ENCODE peak calls at places on chromosome 6, in five cellular contexts. K is mesendoderm, T is neuronal stem cell, S is IMR-90, F is trophoblast cell. J is an unnamed sample.

GRCh38 chr6:36679043-36679821 is 718 bp downstream of the CDKN1A start:
- DNase-seq in K (peak; percentile 74), S (peak; percentile 63), T (peak; percentile 39), F (peak; percentile 72), J (peak; percentile 71)

GRCh38 chr6:11968241-11968806 is 43.8 kb upstream of the HIVEP1 start:
- DNase-seq in F (no peak), T (no peak), K (peak; percentile 30), S (no peak), J (no peak)

GRCh38 chr6:83430606-83431544 is at the start of gene ME1:
- DNase-seq in K (peak; percentile 90), T (peak; percentile 52), S (peak; percentile 86), F (peak; percentile 33), J (peak; percentile 93)

GRCh38 chr6:82337688-82338257 is 25.8 kb upstream of the TPBG start:
- DNase-seq in S (no peak), F (no peak), K (peak; percentile 35), T (no peak), J (no peak)

GRCh38 chr6:82045965-82046756 is 201.4 kb downstream of the IBTK start:
- DNase-seq in T (no peak), K (peak; percentile 12), S (peak; percentile 87), F (no peak), J (peak; percentile 89)

GRCh38 chr6:18390476-18390875 is 3.3 kb downstream of the RNF144B start:
- DNase-seq in S (no peak), K (no peak), T (no peak), F (no peak), J (no peak)

GRCh38 chr6:108363113-108363512 is 68.3 kb downstream of the AFG1L start:
- DNase-seq in T (no peak), K (no peak), S (no peak), F (no peak), J (no peak)

GRCh38 chr6:89298680-89299450 is 16.2 kb downstream of the GABRR2 start:
- DNase-seq in S (peak; percentile 84), T (no peak), F (no peak), K (peak; percentile 12), J (peak; percentile 85)

GRCh38 chr6:81171991-81172740 is 580.3 kb downstream of the TENT5A start:
- DNase-seq in T (no peak), F (no peak), S (peak; percentile 36), K (peak; percentile 25), J (peak; percentile 80)

GRCh38 chr6:13932785-13933184 is 8.0 kb downstream of the RNF182 start:
- DNase-seq in F (no peak), S (no peak), K (no peak), T (no peak), J (no peak)

GRCh38 chr6:20693466-20694063 is 159.3 kb downstream of the CDKAL1 start:
- DNase-seq in S (peak; percentile 37), T (no peak), K (no peak), F (no peak), J (peak; percentile 52)

GRCh38 chr6:9128970-9129369 is 693.6 kb upstream of the SLC35B3 start:
- DNase-seq in S (no peak), K (no peak), T (no peak), F (peak; percentile 13), J (no peak)

GRCh38 chr6:84278311-84278710 is 50.9 kb upstream of the CEP162 start:
- DNase-seq in F (no peak), S (no peak), T (no peak), K (no peak), J (no peak)

GRCh38 chr6:14876778-14877613 is 368.9 kb upstream of the JARID2 start:
- DNase-seq in F (no peak), S (peak; percentile 94), K (peak; percentile 21), T (no peak), J (peak; percentile 95)

GRCh38 chr6:108260809-108261569 is at the start of gene SNX3:
- DNase-seq in S (peak; percentile 96), F (peak; percentile 97), K (peak; percentile 98), T (peak; percentile 92), J (peak; percentile 98)

GRCh38 chr6:56552212-56553130 is 90.2 kb downstream of the DST start:
- DNase-seq in T (no peak), F (peak; percentile 30), K (no peak), S (peak; percentile 76), J (peak; percentile 52)

GRCh38 chr6:36613200-36613995 is 19.2 kb downstream of the SRSF3 start:
- DNase-seq in S (no peak), T (no peak), K (no peak), F (no peak), J (no peak)

GRCh38 chr6:27505209-27506027 is 32.5 kb upstream of the ZNF184 start:
- DNase-seq in K (peak; percentile 97), S (peak; percentile 77), F (peak; percentile 19), T (peak; percentile 27), J (peak; percentile 43)

GRCh38 chr6:30767158-30767943 is 23.0 kb upstream of the IER3 start:
- DNase-seq in F (no peak), S (no peak), K (no peak), T (no peak), J (no peak)
- H2AK5ac ChIP-seq in F (peak overlapping the region; percentile 97), S (peak overlapping the region; percentile 77), K (peak overlapping the region; percentile 97), T (no peak overlapping the region), J (peak overlapping the region; percentile 98)

GRCh38 chr6:41585605-41586004 is 39.4 kb downstream of the FOXP4 start:
- DNase-seq in S (no peak), T (no peak), K (no peak), F (no peak), J (no peak)
- H2AK5ac ChIP-seq in S (peak overlapping the region; percentile 38), T (peak overlapping the region; percentile 88), K (no peak overlapping the region), F (no peak overlapping the region), J (no peak overlapping the region)

DNA sequence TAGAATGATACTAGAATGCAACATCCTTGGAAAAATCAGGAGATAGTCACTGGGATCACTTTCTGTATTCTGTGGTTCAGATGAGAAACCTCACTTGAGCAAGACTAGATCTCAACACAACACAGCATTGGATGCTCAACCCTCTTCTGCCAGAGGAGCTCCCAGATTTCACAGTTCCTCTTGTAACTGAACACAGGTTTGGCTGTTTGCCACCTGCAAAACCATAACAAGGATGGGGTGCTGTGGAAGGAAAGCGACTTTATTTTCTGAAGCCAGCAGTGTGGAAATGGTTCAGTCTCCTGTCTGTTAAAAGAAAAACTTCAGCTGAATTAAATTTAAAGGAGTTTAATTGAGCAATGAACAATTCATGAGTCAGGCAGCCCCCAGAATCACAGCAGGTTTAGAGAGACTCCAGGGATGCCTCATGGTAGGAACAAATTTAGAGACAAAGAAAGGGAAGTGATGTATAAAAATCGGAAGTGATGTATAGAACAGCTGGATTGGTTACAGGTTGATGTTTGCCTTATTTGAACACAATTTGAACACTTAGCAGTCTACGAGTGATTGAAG is 149.9 kb upstream of the UST start:
- DNase-seq in T (no peak), F (no peak), S (no peak), K (no peak), J (no peak)
- H2AK5ac ChIP-seq in T (no peak overlapping the region), F (no peak overlapping the region), S (no peak overlapping the region), K (no peak overlapping the region), J (no peak overlapping the region)

DNA sequence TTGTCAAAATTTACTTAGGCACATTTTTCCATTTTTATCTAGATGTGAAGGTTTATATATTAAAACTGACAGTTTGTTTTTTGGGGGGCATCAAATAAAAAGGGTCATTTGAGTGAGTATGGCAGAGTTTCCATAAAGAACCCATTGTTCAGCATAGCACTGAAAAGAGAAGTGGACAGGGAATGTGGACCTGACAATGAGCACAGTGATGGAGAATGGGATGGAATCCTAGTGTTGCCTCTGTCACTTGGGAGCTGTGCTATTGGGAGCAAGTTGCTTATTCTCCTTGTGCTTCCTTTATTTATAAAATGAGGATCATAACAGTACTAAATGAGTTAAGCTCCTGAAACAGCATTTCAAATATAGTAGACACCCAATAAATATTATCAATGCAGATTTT is 130.7 kb upstream of the SIM1 start:
- DNase-seq in K (no peak), S (no peak), T (no peak), F (no peak), J (no peak)
- H2AK5ac ChIP-seq in K (no peak overlapping the region), S (no peak overlapping the region), T (no peak overlapping the region), F (no peak overlapping the region), J (no peak overlapping the region)

GRCh38 chr6:116277124-116277523 is 2.6 kb downstream of the TSPYL1 start:
- DNase-seq in F (no peak), K (peak; percentile 8), T (no peak), S (no peak), J (no peak)

GRCh38 chr6:116280161-116280959 is 630 bp upstream of the TSPYL1 start:
- DNase-seq in F (no peak), S (peak; percentile 16), K (peak; percentile 34), T (no peak), J (peak; percentile 28)

GRCh38 chr6:116279232-116280160 is at the start of gene TSPYL1:
- DNase-seq in T (peak; percentile 97), F (peak; percentile 98), K (peak; percentile 99), S (peak; percentile 97), J (peak; percentile 98)

GRCh38 chr6:116278478-116278822 is 1.3 kb downstream of the TSPYL1 start:
- DNase-seq in K (no peak), S (no peak), F (no peak), T (no peak), J (no peak)

GRCh38 chr6:116278853-116279231 is 888 bp downstream of the TSPYL1 start:
- DNase-seq in F (peak; percentile 10), K (no peak), T (no peak), S (peak; percentile 39), J (no peak)
- H2AK5ac ChIP-seq in F (no peak overlapping the region), K (no peak overlapping the region), T (no peak overlapping the region), S (peak overlapping the region; percentile 68), J (no peak overlapping the region)

GRCh38 chr6:44696099-44696498 is 308.6 kb downstream of the CDC5L start:
- DNase-seq in T (no peak), F (no peak), K (no peak), S (peak; percentile 6), J (no peak)

GRCh38 chr6:44698602-44699001 is 311.1 kb downstream of the CDC5L start:
- DNase-seq in T (no peak), S (no peak), F (no peak), K (no peak), J (no peak)

GRCh38 chr6:44699082-44699481 is 311.6 kb downstream of the CDC5L start:
- DNase-seq in F (no peak), T (no peak), K (no peak), S (no peak), J (no peak)

GRCh38 chr6:44697333-44697732 is 309.8 kb downstream of the CDC5L start:
- DNase-seq in F (no peak), T (no peak), S (no peak), K (peak; percentile 60), J (no peak)

DNA sequence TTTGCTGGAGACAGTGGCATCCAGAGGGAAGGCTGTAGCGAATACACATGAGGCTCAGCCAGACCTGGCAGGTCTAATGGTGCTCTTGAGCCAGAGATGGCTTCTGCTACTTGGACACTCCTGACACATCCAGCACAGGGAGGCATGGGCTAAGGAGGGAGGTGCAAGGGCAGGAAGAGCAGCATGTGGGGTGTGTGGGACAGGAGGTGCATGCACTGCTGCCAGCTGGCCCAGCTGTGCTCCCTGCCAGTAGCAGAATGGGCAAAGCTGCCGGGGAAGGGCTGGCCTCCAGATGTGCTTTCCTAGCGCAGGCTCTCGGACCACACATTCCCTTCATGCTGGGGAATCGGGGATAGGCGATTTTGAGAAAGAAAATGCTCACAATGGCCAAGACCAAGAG is 309.2 kb downstream of the CDC5L start:
- DNase-seq in T (no peak), S (no peak), K (peak; percentile 21), F (no peak), J (no peak)
- H2AK5ac ChIP-seq in T (peak overlapping the region; percentile 64), S (no peak overlapping the region), K (no peak overlapping the region), F (no peak overlapping the region), J (peak overlapping the region; percentile 5)

GRCh38 chr6:43096451-43097097 is 20.5 kb downstream of the PTK7 start:
- DNase-seq in T (no peak), F (peak; percentile 90), K (peak; percentile 79), S (peak; percentile 81), J (peak; percentile 68)
- H2AK5ac ChIP-seq in T (no peak overlapping the region), F (peak overlapping the region; percentile 94), K (no peak overlapping the region), S (peak overlapping the region; percentile 68), J (peak overlapping the region; percentile 91)

J was measured in mesenchymal stem cell.